ENCODE peak calls at places on chromosomes 2 and 18, in six cellular contexts. One of them, this sample, is unnamed.

GRCh38 chr2:216372761-216373291 is 543 bp upstream of the MARCHF4 start:
- DNase-seq in aorta: no peak
- DNase-seq in CD8-positive, alpha-beta T cell: no peak
- DNase-seq in psoas muscle: no peak
- DNase-seq in HCT116: no peak
- DNase-seq in kidney: no peak
- DNase-seq in this sample: no peak

GRCh38 chr2:136185991-136186771 is 68.2 kb upstream of the CXCR4 start:
- DNase-seq in aorta: no peak
- DNase-seq in CD8-positive, alpha-beta T cell: no peak
- DNase-seq in psoas muscle: no peak
- DNase-seq in HCT116: no peak
- DNase-seq in kidney: no peak
- DNase-seq in this sample: no peak

GRCh38 chr2:234251326-234252271 is 201.1 kb downstream of the SPP2 start:
- DNase-seq in aorta: no peak
- DNase-seq in CD8-positive, alpha-beta T cell: no peak
- DNase-seq in psoas muscle: no peak
- DNase-seq in HCT116: no peak
- DNase-seq in kidney: no peak
- DNase-seq in this sample: no peak

GRCh38 chr2:165794520-165794882 is 454 bp upstream of the GALNT3 start:
- DNase-seq in aorta: peak; percentile 75
- DNase-seq in CD8-positive, alpha-beta T cell: peak; percentile 46
- DNase-seq in psoas muscle: peak; percentile 46
- DNase-seq in HCT116: peak; percentile 6
- DNase-seq in kidney: peak; percentile 77
- DNase-seq in this sample: peak; percentile 8

GRCh38 chr2:181891258-181891965 is at the start of gene ITPRID2:
- DNase-seq in aorta: peak; percentile 94
- DNase-seq in CD8-positive, alpha-beta T cell: peak; percentile 58
- DNase-seq in psoas muscle: peak; percentile 91
- DNase-seq in HCT116: peak; percentile 74
- DNase-seq in kidney: peak; percentile 96
- DNase-seq in this sample: peak; percentile 90

GRCh38 chr18:3062798-3063563 is 50.0 kb upstream of the LPIN2 start:
- DNase-seq in aorta: peak; percentile 89
- DNase-seq in CD8-positive, alpha-beta T cell: peak; percentile 66
- DNase-seq in psoas muscle: peak; percentile 80
- DNase-seq in HCT116: peak; percentile 13
- DNase-seq in kidney: peak; percentile 75
- DNase-seq in this sample: peak; percentile 76

GRCh38 chr2:52034706-52035105 is 1002.8 kb upstream of the NRXN1 start:
- DNase-seq in aorta: no peak
- DNase-seq in CD8-positive, alpha-beta T cell: no peak
- DNase-seq in psoas muscle: no peak
- DNase-seq in HCT116: no peak
- DNase-seq in kidney: no peak
- DNase-seq in this sample: no peak

GRCh38 chr2:100730290-100730868 is 89.6 kb upstream of the NPAS2 start:
- DNase-seq in aorta: peak; percentile 87
- DNase-seq in CD8-positive, alpha-beta T cell: peak; percentile 43
- DNase-seq in psoas muscle: peak; percentile 68
- DNase-seq in HCT116: peak; percentile 62
- DNase-seq in kidney: no peak
- DNase-seq in this sample: peak; percentile 58

GRCh38 chr2:53854678-53855077 is 5.1 kb downstream of the GPR75 start:
- DNase-seq in aorta: no peak
- DNase-seq in CD8-positive, alpha-beta T cell: no peak
- DNase-seq in psoas muscle: no peak
- DNase-seq in HCT116: no peak
- DNase-seq in kidney: no peak
- DNase-seq in this sample: no peak

GRCh38 chr2:53861824-53862223 is 2.1 kb upstream of the GPR75 start:
- DNase-seq in aorta: no peak
- DNase-seq in CD8-positive, alpha-beta T cell: no peak
- DNase-seq in psoas muscle: no peak
- DNase-seq in HCT116: no peak
- DNase-seq in kidney: no peak
- DNase-seq in this sample: no peak

GRCh38 chr2:53859354-53860159 is at the start of gene GPR75:
- DNase-seq in aorta: peak; percentile 80
- DNase-seq in CD8-positive, alpha-beta T cell: no peak
- DNase-seq in psoas muscle: peak; percentile 57
- DNase-seq in HCT116: no peak
- DNase-seq in kidney: peak; percentile 78
- DNase-seq in this sample: peak; percentile 21

GRCh38 chr2:53852540-53852939 is 7.2 kb downstream of the GPR75 start:
- DNase-seq in aorta: no peak
- DNase-seq in CD8-positive, alpha-beta T cell: no peak
- DNase-seq in psoas muscle: no peak
- DNase-seq in HCT116: no peak
- DNase-seq in kidney: no peak
- DNase-seq in this sample: no peak

GRCh38 chr2:53856272-53856671 is 3.5 kb downstream of the GPR75 start:
- DNase-seq in aorta: no peak
- DNase-seq in CD8-positive, alpha-beta T cell: no peak
- DNase-seq in psoas muscle: no peak
- DNase-seq in HCT116: no peak
- DNase-seq in kidney: no peak
- DNase-seq in this sample: no peak
- H3K4me1 ChIP-seq in aorta: no peaks in the 10 kb centered on the region
- H3K4me1 ChIP-seq in CD8-positive, alpha-beta T cell: no peaks in the 10 kb centered on the region
- H3K4me1 ChIP-seq in psoas muscle: no peaks in the 10 kb centered on the region
- H3K4me1 ChIP-seq in HCT116: no peaks in the 10 kb centered on the region
- H3K4me1 ChIP-seq in kidney: no peaks in the 10 kb centered on the region
- H3K4me1 ChIP-seq in this sample: no peaks in the 10 kb centered on the region

GRCh38 chr2:70081221-70081620 is 6.1 kb upstream of the PCBP1 start:
- DNase-seq in aorta: no peak
- DNase-seq in CD8-positive, alpha-beta T cell: no peak
- DNase-seq in psoas muscle: no peak
- DNase-seq in HCT116: no peak
- DNase-seq in kidney: no peak
- DNase-seq in this sample: no peak
- H3K36me3 ChIP-seq in aorta: peaks cover 3% of the 10 kb centered on the region
- H3K36me3 ChIP-seq in CD8-positive, alpha-beta T cell: peaks cover 20% of the 10 kb centered on the region
- H3K36me3 ChIP-seq in psoas muscle: peaks cover 3% of the 10 kb centered on the region
- H3K36me3 ChIP-seq in HCT116: peaks cover 20% of the 10 kb centered on the region
- H3K36me3 ChIP-seq in kidney: peaks cover 38% of the 10 kb centered on the region
- H3K36me3 ChIP-seq in this sample: peaks cover 78% of the 10 kb centered on the region

GRCh38 chr2:43989549-43989948 is 6.2 kb downstream of the LRPPRC start:
- DNase-seq in aorta: no peak
- DNase-seq in CD8-positive, alpha-beta T cell: no peak
- DNase-seq in psoas muscle: no peak
- DNase-seq in HCT116: no peak
- DNase-seq in kidney: no peak
- DNase-seq in this sample: no peak

GRCh38 chr2:43985359-43985758 is 10.4 kb downstream of the LRPPRC start:
- DNase-seq in aorta: no peak
- DNase-seq in CD8-positive, alpha-beta T cell: no peak
- DNase-seq in psoas muscle: no peak
- DNase-seq in HCT116: peak; percentile 13
- DNase-seq in kidney: no peak
- DNase-seq in this sample: no peak

GRCh38 chr2:43984533-43984932 is 11.3 kb downstream of the LRPPRC start:
- DNase-seq in aorta: no peak
- DNase-seq in CD8-positive, alpha-beta T cell: no peak
- DNase-seq in psoas muscle: no peak
- DNase-seq in HCT116: no peak
- DNase-seq in kidney: no peak
- DNase-seq in this sample: no peak

GRCh38 chr2:43980902-43981301 is 14.9 kb downstream of the LRPPRC start:
- DNase-seq in aorta: no peak
- DNase-seq in CD8-positive, alpha-beta T cell: no peak
- DNase-seq in psoas muscle: no peak
- DNase-seq in HCT116: no peak
- DNase-seq in kidney: no peak
- DNase-seq in this sample: no peak

GRCh38 chr2:43986600-43986999 is 9.2 kb downstream of the LRPPRC start:
- DNase-seq in aorta: no peak
- DNase-seq in CD8-positive, alpha-beta T cell: no peak
- DNase-seq in psoas muscle: no peak
- DNase-seq in HCT116: no peak
- DNase-seq in kidney: no peak
- DNase-seq in this sample: no peak
- H3K4me1 ChIP-seq in aorta: no peaks in the 10 kb centered on the region
- H3K4me1 ChIP-seq in CD8-positive, alpha-beta T cell: peaks cover 2% of the 10 kb centered on the region
- H3K4me1 ChIP-seq in psoas muscle: peaks cover 4% of the 10 kb centered on the region
- H3K4me1 ChIP-seq in HCT116: no peaks in the 10 kb centered on the region
- H3K4me1 ChIP-seq in kidney: no peaks in the 10 kb centered on the region
- H3K4me1 ChIP-seq in this sample: peaks cover 4% of the 10 kb centered on the region

GRCh38 chr2:42337846-42338566 is 23.0 kb downstream of the COX7A2L start:
- DNase-seq in aorta: no peak
- DNase-seq in CD8-positive, alpha-beta T cell: no peak
- DNase-seq in psoas muscle: no peak
- DNase-seq in HCT116: no peak
- DNase-seq in kidney: no peak
- DNase-seq in this sample: no peak
- H3K36me3 ChIP-seq in aorta: no peaks in the 10 kb centered on the region
- H3K36me3 ChIP-seq in CD8-positive, alpha-beta T cell: peaks cover 9% of the 10 kb centered on the region
- H3K36me3 ChIP-seq in psoas muscle: peaks cover 7% of the 10 kb centered on the region
- H3K36me3 ChIP-seq in HCT116: peaks cover 15% of the 10 kb centered on the region
- H3K36me3 ChIP-seq in kidney: peaks cover 9% of the 10 kb centered on the region
- H3K36me3 ChIP-seq in this sample: no peaks in the 10 kb centered on the region

GRCh38 chr2:163711699-163712098 is 24.1 kb downstream of the FIGN start:
- DNase-seq in aorta: no peak
- DNase-seq in CD8-positive, alpha-beta T cell: no peak
- DNase-seq in psoas muscle: no peak
- DNase-seq in HCT116: no peak
- DNase-seq in kidney: no peak
- DNase-seq in this sample: no peak
- H3K4me1 ChIP-seq in aorta: no peaks in the 10 kb centered on the region
- H3K4me1 ChIP-seq in CD8-positive, alpha-beta T cell: no peaks in the 10 kb centered on the region
- H3K4me1 ChIP-seq in psoas muscle: no peaks in the 10 kb centered on the region
- H3K4me1 ChIP-seq in HCT116: no peaks in the 10 kb centered on the region
- H3K4me1 ChIP-seq in kidney: peaks cover 8% of the 10 kb centered on the region
- H3K4me1 ChIP-seq in this sample: no peaks in the 10 kb centered on the region

DNA sequence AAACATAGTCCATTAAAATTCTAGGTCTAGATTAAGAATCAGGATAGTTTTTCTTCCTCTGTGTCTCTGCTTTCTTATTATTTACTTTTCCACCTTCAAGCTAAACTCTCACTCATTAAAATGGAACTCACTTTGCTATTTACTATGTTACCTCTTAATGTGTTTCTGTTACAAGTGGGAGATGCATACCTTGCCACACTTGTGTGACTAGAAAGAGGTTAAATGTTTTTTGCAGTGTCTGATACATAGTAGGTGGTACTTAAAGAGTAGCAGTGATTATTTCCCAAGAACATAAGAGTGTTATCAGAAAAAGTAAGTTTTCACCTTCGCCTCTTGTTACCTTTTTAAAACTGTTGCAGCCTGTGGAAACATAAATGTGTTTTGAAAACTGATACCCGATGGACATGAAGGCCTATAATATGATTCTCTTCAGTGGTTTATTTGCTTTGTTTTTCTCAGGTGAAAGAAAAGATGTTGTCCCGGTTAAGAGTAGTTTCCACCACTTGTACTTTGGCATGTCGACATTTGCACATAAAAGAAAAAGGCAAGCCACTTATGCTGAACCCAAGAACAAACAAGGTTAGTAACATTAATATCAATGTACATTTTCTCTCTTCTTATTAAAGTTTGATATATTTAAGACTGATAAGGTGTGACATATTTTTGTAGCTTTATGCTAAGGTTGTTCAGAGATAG is 16.6 kb downstream of the ME2 start:
- DNase-seq in aorta: no peak
- DNase-seq in CD8-positive, alpha-beta T cell: no peak
- DNase-seq in psoas muscle: no peak
- DNase-seq in HCT116: no peak
- DNase-seq in kidney: no peak
- DNase-seq in this sample: no peak
- H3K36me3 ChIP-seq in aorta: peaks cover 2% of the 10 kb centered on the region
- H3K36me3 ChIP-seq in CD8-positive, alpha-beta T cell: peaks cover 10% of the 10 kb centered on the region
- H3K36me3 ChIP-seq in psoas muscle: no peaks in the 10 kb centered on the region
- H3K36me3 ChIP-seq in HCT116: no peaks in the 10 kb centered on the region
- H3K36me3 ChIP-seq in kidney: peaks cover 7% of the 10 kb centered on the region
- H3K36me3 ChIP-seq in this sample: peaks cover 47% of the 10 kb centered on the region

GRCh38 chr2:191263050-191263449 is 17.8 kb downstream of the MYO1B start:
- DNase-seq in aorta: no peak
- DNase-seq in CD8-positive, alpha-beta T cell: no peak
- DNase-seq in psoas muscle: no peak
- DNase-seq in HCT116: no peak
- DNase-seq in kidney: no peak
- DNase-seq in this sample: no peak
- H3K4me1 ChIP-seq in aorta: peaks cover 9% of the 10 kb centered on the region
- H3K4me1 ChIP-seq in CD8-positive, alpha-beta T cell: no peaks in the 10 kb centered on the region
- H3K4me1 ChIP-seq in psoas muscle: peaks cover 8% of the 10 kb centered on the region
- H3K4me1 ChIP-seq in HCT116: peaks cover 20% of the 10 kb centered on the region
- H3K4me1 ChIP-seq in kidney: peaks cover 4% of the 10 kb centered on the region
- H3K4me1 ChIP-seq in this sample: peaks cover 13% of the 10 kb centered on the region